ENCODE peak calls at places on chromosomes 2 and 18, in six cellular contexts. One of them, this sample, is unnamed.

GRCh38 chr2:16553222-16553621 is 112.4 kb downstream of the CYRIA start:
- DNase-seq in mammary epithelial cell: peak; percentile 28
- DNase-seq in breast epithelium: no peak
- DNase-seq in NCI-H1092: no peak
- DNase-seq in activated CD4-positive, CD25-positive, alpha-beta regulatory T cell treated with anti-CD3 and anti-CD28 coated beads, Interleukin-2, amount 50 U/mL, for 72 hours: no peak
- DNase-seq in activated CD4-positive, alpha-beta T cell treated with anti-CD3 and anti-CD28 coated beads for 24 hours: no peak
- DNase-seq in this sample: peak; percentile 1

GRCh38 chr2:74252036-74252435 is 53.6 kb downstream of the MTHFD2 start:
- DNase-seq in NCI-H1092: no peak
- DNase-seq in mammary epithelial cell: no peak
- DNase-seq in activated CD4-positive, CD25-positive, alpha-beta regulatory T cell treated with anti-CD3 and anti-CD28 coated beads, Interleukin-2, amount 50 U/mL, for 72 hours: no peak
- DNase-seq in activated CD4-positive, alpha-beta T cell treated with anti-CD3 and anti-CD28 coated beads for 24 hours: no peak
- DNase-seq in breast epithelium: no peak
- DNase-seq in this sample: no peak

GRCh38 chr18:43422483-43422882 is 145.2 kb upstream of the SYT4 start:
- DNase-seq in activated CD4-positive, CD25-positive, alpha-beta regulatory T cell treated with anti-CD3 and anti-CD28 coated beads, Interleukin-2, amount 50 U/mL, for 72 hours: no peak
- DNase-seq in NCI-H1092: peak; percentile 52
- DNase-seq in mammary epithelial cell: no peak
- DNase-seq in breast epithelium: no peak
- DNase-seq in activated CD4-positive, alpha-beta T cell treated with anti-CD3 and anti-CD28 coated beads for 24 hours: no peak
- DNase-seq in this sample: no peak

GRCh38 chr2:222318026-222318711 is 19.4 kb upstream of the PAX3 start:
- DNase-seq in activated CD4-positive, alpha-beta T cell treated with anti-CD3 and anti-CD28 coated beads for 24 hours: no peak
- DNase-seq in breast epithelium: no peak
- DNase-seq in activated CD4-positive, CD25-positive, alpha-beta regulatory T cell treated with anti-CD3 and anti-CD28 coated beads, Interleukin-2, amount 50 U/mL, for 72 hours: peak; percentile 49
- DNase-seq in NCI-H1092: peak; percentile 81
- DNase-seq in mammary epithelial cell: peak; percentile 72
- DNase-seq in this sample: peak; percentile 81

GRCh38 chr2:128195435-128195984 is 104.5 kb downstream of the UGGT1 start:
- DNase-seq in breast epithelium: no peak
- DNase-seq in mammary epithelial cell: no peak
- DNase-seq in activated CD4-positive, alpha-beta T cell treated with anti-CD3 and anti-CD28 coated beads for 24 hours: no peak
- DNase-seq in NCI-H1092: no peak
- DNase-seq in activated CD4-positive, CD25-positive, alpha-beta regulatory T cell treated with anti-CD3 and anti-CD28 coated beads, Interleukin-2, amount 50 U/mL, for 72 hours: no peak
- DNase-seq in this sample: no peak

GRCh38 chr2:192126426-192126825 is 68.3 kb downstream of the TMEFF2 start:
- DNase-seq in breast epithelium: no peak
- DNase-seq in activated CD4-positive, CD25-positive, alpha-beta regulatory T cell treated with anti-CD3 and anti-CD28 coated beads, Interleukin-2, amount 50 U/mL, for 72 hours: no peak
- DNase-seq in mammary epithelial cell: peak; percentile 1
- DNase-seq in NCI-H1092: no peak
- DNase-seq in activated CD4-positive, alpha-beta T cell treated with anti-CD3 and anti-CD28 coated beads for 24 hours: no peak
- DNase-seq in this sample: no peak

GRCh38 chr2:15765686-15766302 is 174.1 kb downstream of the DDX1 start:
- DNase-seq in breast epithelium: no peak
- DNase-seq in mammary epithelial cell: no peak
- DNase-seq in activated CD4-positive, CD25-positive, alpha-beta regulatory T cell treated with anti-CD3 and anti-CD28 coated beads, Interleukin-2, amount 50 U/mL, for 72 hours: no peak
- DNase-seq in activated CD4-positive, alpha-beta T cell treated with anti-CD3 and anti-CD28 coated beads for 24 hours: no peak
- DNase-seq in NCI-H1092: no peak
- DNase-seq in this sample: no peak

GRCh38 chr2:176094307-176094706 is 1.8 kb downstream of the HOXD13 start:
- DNase-seq in breast epithelium: no peak
- DNase-seq in NCI-H1092: no peak
- DNase-seq in activated CD4-positive, CD25-positive, alpha-beta regulatory T cell treated with anti-CD3 and anti-CD28 coated beads, Interleukin-2, amount 50 U/mL, for 72 hours: no peak
- DNase-seq in mammary epithelial cell: no peak
- DNase-seq in activated CD4-positive, alpha-beta T cell treated with anti-CD3 and anti-CD28 coated beads for 24 hours: no peak
- DNase-seq in this sample: no peak

GRCh38 chr2:195407782-195408181 is 249.2 kb upstream of the SLC39A10 start:
- DNase-seq in activated CD4-positive, CD25-positive, alpha-beta regulatory T cell treated with anti-CD3 and anti-CD28 coated beads, Interleukin-2, amount 50 U/mL, for 72 hours: no peak
- DNase-seq in mammary epithelial cell: peak; percentile 73
- DNase-seq in activated CD4-positive, alpha-beta T cell treated with anti-CD3 and anti-CD28 coated beads for 24 hours: no peak
- DNase-seq in NCI-H1092: no peak
- DNase-seq in breast epithelium: no peak
- DNase-seq in this sample: peak; percentile 49